ENCODE peak calls at places on chromosomes 5 and 9, in nine cellular contexts. T, F, S, Q, U, W, D, E and R are unnamed samples.

GRCh38 chr5:107385701-107386100 is 285.0 kb downstream of the EFNA5 start:
- DNase-seq in T (no peak), F (no peak), S (no peak), Q (no peak), U (no peak), W (no peak), D (no peak), E (no peak), R (no peak)

GRCh38 chr9:128055222-128056040 is 11.7 kb downstream of the NAIF1 start:
- DNase-seq in T (no peak), F (peak; percentile 46), S (no peak), Q (no peak), U (peak; percentile 89), W (no peak), D (no peak), E (peak; percentile 74), R (no peak)

GRCh38 chr9:125203259-125203658 is 2.9 kb downstream of the RABEPK start:
- DNase-seq in T (peak; percentile 46), F (no peak), S (no peak), Q (no peak), U (no peak), W (no peak), D (no peak), E (no peak), R (no peak)

GRCh38 chr5:142015781-142016533 is 3.1 kb upstream of the GNPDA1 start:
- DNase-seq in T (peak; percentile 56), F (no peak), S (no peak), Q (peak; percentile 33), U (no peak), W (peak; percentile 92), D (peak; percentile 49), E (no peak), R (no peak)

GRCh38 chr9:121566401-121567141 is 66.9 kb upstream of the GGTA1 start:
- DNase-seq in T (peak; percentile 79), F (no peak), S (no peak), Q (no peak), U (peak; percentile 87), W (peak; percentile 39), D (peak; percentile 73), E (peak; percentile 81), R (peak; percentile 70)

GRCh38 chr5:100600289-100600994 is 65.3 kb downstream of the FAM174A start:
- DNase-seq in T (no peak), F (no peak), S (no peak), Q (no peak), U (no peak), W (no peak), D (no peak), E (no peak), R (no peak)

GRCh38 chr5:151646334-151646733 is 40.4 kb downstream of the SPARC start:
- DNase-seq in T (no peak), F (no peak), S (no peak), Q (no peak), U (no peak), W (no peak), D (no peak), E (no peak), R (no peak)

GRCh38 chr9:134243778-134244467 is 79.6 kb upstream of the RNU6ATAC start:
- DNase-seq in T (peak; percentile 59), F (no peak), S (no peak), Q (no peak), U (no peak), W (no peak), D (no peak), E (no peak), R (no peak)

GRCh38 chr5:152503206-152503605 is 98.1 kb upstream of the NMUR2 start:
- DNase-seq in T (no peak), F (no peak), S (no peak), Q (no peak), U (no peak), W (no peak), D (no peak), E (no peak), R (no peak)

GRCh38 chr5:126419102-126419501 is 4.1 kb upstream of the GRAMD2B start:
- DNase-seq in T (no peak), F (no peak), S (no peak), Q (no peak), U (no peak), W (no peak), D (no peak), E (no peak), R (no peak)

GRCh38 chr9:113331780-113332179 is 8.3 kb downstream of the WDR31 start:
- DNase-seq in T (no peak), F (no peak), S (no peak), Q (no peak), U (no peak), W (no peak), D (no peak), E (no peak), R (no peak)

GRCh38 chr5:74376187-74376586 is 264.3 kb downstream of the ENC1 start:
- DNase-seq in T (no peak), F (no peak), S (no peak), Q (no peak), U (no peak), W (no peak), D (no peak), E (no peak), R (no peak)

GRCh38 chr9:130034570-130034969 is 8.4 kb downstream of the FNBP1 start:
- DNase-seq in T (peak; percentile 87), F (no peak), S (no peak), Q (no peak), U (no peak), W (peak; percentile 40), D (peak; percentile 75), E (no peak), R (peak; percentile 73)

GRCh38 chr9:87812375-87813118 is 70.1 kb upstream of the SPATA31E1 start:
- DNase-seq in T (peak; percentile 66), F (peak; percentile 75), S (peak; percentile 5), Q (no peak), U (no peak), W (peak; percentile 49), D (peak; percentile 81), E (no peak), R (peak; percentile 85)

GRCh38 chr9:95505676-95506437 is 10.9 kb downstream of the PTCH1 start:
- DNase-seq in T (peak; percentile 63), F (peak; percentile 77), S (no peak), Q (peak; percentile 47), U (peak; percentile 80), W (peak; percentile 59), D (peak; percentile 34), E (peak; percentile 67), R (no peak)

GRCh38 chr5:74851026-74851425 is 15.2 kb downstream of the FAM169A start:
- DNase-seq in T (no peak), F (no peak), S (no peak), Q (no peak), U (no peak), W (no peak), D (no peak), E (no peak), R (no peak)

GRCh38 chr5:176619203-176619568 is 9.2 kb upstream of the GPRIN1 start:
- DNase-seq in T (peak; percentile 86), F (peak; percentile 98), S (peak; percentile 35), Q (peak; percentile 82), U (no peak), W (peak; percentile 87), D (peak; percentile 68), E (no peak), R (peak; percentile 87)

DNA sequence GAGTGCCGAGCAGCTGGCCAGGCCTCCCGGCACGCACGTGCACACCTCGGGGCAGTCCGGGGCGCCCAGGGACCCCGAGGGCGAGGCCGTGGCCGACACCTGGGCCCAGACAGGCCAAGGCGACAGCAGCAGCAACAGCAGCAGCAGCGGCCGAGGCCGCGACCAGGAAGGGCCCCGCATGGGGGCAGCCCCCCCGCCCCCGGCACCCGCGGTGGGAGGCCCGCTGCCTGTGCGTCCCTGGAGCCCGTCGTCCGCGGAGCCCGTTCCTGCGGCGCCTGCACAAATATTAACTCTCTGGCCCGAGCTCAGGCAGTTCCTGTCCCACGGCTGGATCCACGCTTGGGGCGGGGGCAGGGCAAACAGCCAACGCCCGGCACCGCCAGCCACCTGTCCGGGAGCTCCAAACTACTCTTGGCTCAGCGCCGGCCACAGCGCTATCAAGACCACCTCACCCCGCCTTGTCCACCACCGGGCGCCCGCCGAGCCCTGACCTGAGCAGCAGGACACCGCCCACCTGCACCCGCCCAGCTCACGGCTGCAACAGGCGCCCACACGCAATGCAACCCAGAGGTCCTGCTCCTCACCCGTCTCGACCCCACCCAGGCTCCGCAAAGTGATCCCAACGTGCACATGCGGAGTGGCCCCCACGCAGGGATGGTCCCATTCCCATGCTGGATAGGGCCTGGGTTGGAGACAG is at the start of gene LRRC26:
- DNase-seq in T (no peak), F (no peak), S (no peak), Q (peak; percentile 59), U (no peak), W (no peak), D (no peak), E (no peak), R (no peak)
- H3K27me3 ChIP-seq in T (peaks cover 69% of the 10 kb centered on the region), F (peaks cover 64% of the 10 kb centered on the region), S (peaks cover 96% of the 10 kb centered on the region), Q (peaks cover 53% of the 10 kb centered on the region), U (peaks cover 89% of the 10 kb centered on the region), W (peaks cover 29% of the 10 kb centered on the region), D (peaks cover 31% of the 10 kb centered on the region), E (peaks cover 38% of the 10 kb centered on the region), R (peaks cover 68% of the 10 kb centered on the region)

DNA sequence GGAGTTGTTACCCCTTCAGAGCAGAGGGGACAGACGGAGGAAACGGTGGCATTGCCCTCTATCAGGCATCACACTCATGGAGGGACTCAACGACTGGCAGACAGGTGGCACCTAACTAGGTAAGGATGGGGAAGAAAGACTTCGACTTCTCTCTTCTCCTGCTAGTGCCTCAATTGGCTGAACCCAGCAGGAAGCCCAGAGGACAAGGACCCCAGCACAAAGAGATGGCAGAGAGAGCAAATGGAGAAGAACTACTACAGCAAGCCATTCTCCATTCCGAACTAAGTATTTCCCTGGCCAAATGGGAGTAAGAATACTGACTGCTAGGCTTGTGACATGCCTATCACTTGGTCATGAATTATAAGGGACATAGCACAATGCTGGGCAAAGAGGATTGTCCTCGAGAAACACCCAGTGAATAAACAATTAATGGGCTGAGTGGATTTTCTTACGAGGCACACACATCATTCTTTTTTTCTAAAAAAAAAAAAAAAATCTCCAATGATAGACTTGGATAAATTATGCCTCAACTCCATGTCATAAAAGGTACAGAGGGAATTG is 35.3 kb upstream of the CPEB4 start:
- DNase-seq in T (no peak), F (no peak), S (no peak), Q (no peak), U (no peak), W (no peak), D (no peak), E (no peak), R (no peak)
- H3K27ac ChIP-seq in T (no peak overlapping the region), F (no peak overlapping the region), S (no peak overlapping the region), Q (no peak overlapping the region), U (no peak overlapping the region), W (no peak overlapping the region), D (no peak overlapping the region), E (no peak overlapping the region), R (no peak overlapping the region)

DNA sequence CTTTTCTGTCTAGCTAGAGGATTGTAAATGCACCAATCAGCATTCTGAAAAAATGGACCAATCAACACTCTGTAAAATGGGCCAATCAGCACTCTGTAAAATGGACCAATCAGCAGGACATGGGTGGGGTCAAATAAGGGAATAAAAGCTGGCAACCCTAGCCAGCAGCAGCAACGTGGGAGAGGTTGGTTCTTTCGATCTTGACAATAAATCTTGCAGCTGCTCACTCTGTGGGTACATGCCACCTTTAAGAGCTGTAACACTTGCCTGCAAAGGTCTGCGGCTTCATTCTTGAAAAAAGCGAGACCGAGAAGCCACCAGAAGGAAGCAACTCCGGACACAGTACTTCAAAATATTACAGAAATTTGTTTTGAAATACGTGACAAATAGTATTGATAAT is 424.6 kb upstream of the CDH9 start:
- DNase-seq in T (no peak), F (no peak), S (no peak), Q (no peak), U (no peak), W (no peak), D (no peak), E (no peak), R (no peak)
- TF ChIP-seq CTCF in T (no peak), F (no peak), S (no peak), Q (no peak), U (no peak), W (no peak), D (no peak), E (no peak), R (no peak)

GRCh38 chr5:33937017-33937699 is 972 bp downstream of the RXFP3 start:
- DNase-seq in T (no peak), F (no peak), S (no peak), Q (no peak), U (no peak), W (no peak), D (no peak), E (no peak), R (no peak)
- H3K27me3 ChIP-seq in T (peaks cover 53% of the 10 kb centered on the region), F (peaks cover 15% of the 10 kb centered on the region), S (peaks cover 51% of the 10 kb centered on the region), Q (peaks cover 23% of the 10 kb centered on the region), U (peaks cover 57% of the 10 kb centered on the region), W (peaks cover 49% of the 10 kb centered on the region), D (peaks cover 40% of the 10 kb centered on the region), E (peaks cover 23% of the 10 kb centered on the region), R (peaks cover 17% of the 10 kb centered on the region)